ENCODE peak calls at places on chromosomes 1 and 21, in six cellular contexts. One of them, this sample, is unnamed.

GRCh38 chr1:109901508-109902145 is 9.0 kb upstream of the CSF1 start:
- DNase-seq in neuronal stem cell: no peak
- DNase-seq in IMR-90: no peak
- DNase-seq in H1: no peak
- DNase-seq in mesenchymal stem cell: no peak
- DNase-seq in trophoblast cell: no peak
- DNase-seq in this sample: no peak

GRCh38 chr1:21522525-21523038 is 13.4 kb downstream of the ALPL start:
- DNase-seq in neuronal stem cell: no peak
- DNase-seq in IMR-90: no peak
- DNase-seq in H1: no peak
- DNase-seq in mesenchymal stem cell: no peak
- DNase-seq in trophoblast cell: no peak
- DNase-seq in this sample: no peak

GRCh38 chr1:91011726-91012125 is 10.1 kb downstream of the ZNF644 start:
- DNase-seq in neuronal stem cell: no peak
- DNase-seq in IMR-90: peak; percentile 68
- DNase-seq in H1: no peak
- DNase-seq in mesenchymal stem cell: no peak
- DNase-seq in trophoblast cell: no peak
- DNase-seq in this sample: no peak

GRCh38 chr1:51907079-51907702 is 28.7 kb upstream of the NRDC start:
- DNase-seq in neuronal stem cell: no peak
- DNase-seq in IMR-90: peak; percentile 19
- DNase-seq in H1: no peak
- DNase-seq in mesenchymal stem cell: peak; percentile 35
- DNase-seq in trophoblast cell: no peak
- DNase-seq in this sample: no peak

GRCh38 chr1:28296401-28297220 is 32.2 kb upstream of the MED18 start:
- DNase-seq in neuronal stem cell: peak; percentile 54
- DNase-seq in IMR-90: no peak
- DNase-seq in H1: peak; percentile 46
- DNase-seq in mesenchymal stem cell: peak; percentile 72
- DNase-seq in trophoblast cell: peak; percentile 97
- DNase-seq in this sample: peak; percentile 94

GRCh38 chr1:212203611-212204010 is 81.6 kb upstream of the PPP2R5A start:
- DNase-seq in neuronal stem cell: no peak
- DNase-seq in IMR-90: no peak
- DNase-seq in H1: no peak
- DNase-seq in mesenchymal stem cell: no peak
- DNase-seq in trophoblast cell: peak; percentile 7
- DNase-seq in this sample: no peak

GRCh38 chr1:231844986-231845502 is 218.5 kb downstream of the DISC1 start:
- DNase-seq in neuronal stem cell: no peak
- DNase-seq in IMR-90: peak; percentile 61
- DNase-seq in H1: no peak
- DNase-seq in mesenchymal stem cell: peak; percentile 70
- DNase-seq in trophoblast cell: no peak
- DNase-seq in this sample: no peak

GRCh38 chr1:117009132-117009531 is 7.6 kb downstream of the CD101 start:
- DNase-seq in neuronal stem cell: no peak
- DNase-seq in IMR-90: no peak
- DNase-seq in H1: no peak
- DNase-seq in mesenchymal stem cell: no peak
- DNase-seq in trophoblast cell: no peak
- DNase-seq in this sample: no peak

GRCh38 chr1:18484726-18485125 is 4.0 kb downstream of the KLHDC7A start:
- DNase-seq in neuronal stem cell: no peak
- DNase-seq in IMR-90: no peak
- DNase-seq in H1: no peak
- DNase-seq in mesenchymal stem cell: no peak
- DNase-seq in trophoblast cell: no peak
- DNase-seq in this sample: no peak

GRCh38 chr1:113903496-113904291 is 905 bp downstream of the AP4B1 start:
- DNase-seq in neuronal stem cell: no peak
- DNase-seq in IMR-90: no peak
- DNase-seq in H1: no peak
- DNase-seq in mesenchymal stem cell: no peak
- DNase-seq in trophoblast cell: no peak
- DNase-seq in this sample: no peak

GRCh38 chr1:39861003-39861402 is 22.3 kb downstream of the TRIT1 start:
- DNase-seq in neuronal stem cell: no peak
- DNase-seq in IMR-90: no peak
- DNase-seq in H1: no peak
- DNase-seq in mesenchymal stem cell: no peak
- DNase-seq in trophoblast cell: no peak
- DNase-seq in this sample: no peak

GRCh38 chr1:47188901-47189785 is 693 bp downstream of the PDZK1IP1 start:
- DNase-seq in neuronal stem cell: no peak
- DNase-seq in IMR-90: no peak
- DNase-seq in H1: no peak
- DNase-seq in mesenchymal stem cell: no peak
- DNase-seq in trophoblast cell: no peak
- DNase-seq in this sample: no peak

GRCh38 chr1:8027748-8028631 is 1.9 kb upstream of the ERRFI1 start:
- DNase-seq in neuronal stem cell: no peak
- DNase-seq in IMR-90: peak; percentile 92
- DNase-seq in H1: no peak
- DNase-seq in mesenchymal stem cell: peak; percentile 80
- DNase-seq in trophoblast cell: peak; percentile 90
- DNase-seq in this sample: peak; percentile 56

GRCh38 chr1:39760074-39761008 is 10.8 kb downstream of the OXCT2 start:
- DNase-seq in neuronal stem cell: no peak
- DNase-seq in IMR-90: no peak
- DNase-seq in H1: no peak
- DNase-seq in mesenchymal stem cell: no peak
- DNase-seq in trophoblast cell: no peak
- DNase-seq in this sample: no peak

GRCh38 chr1:47409311-47410085 is 6.6 kb upstream of the FOXE3 start:
- DNase-seq in neuronal stem cell: no peak
- DNase-seq in IMR-90: peak; percentile 84
- DNase-seq in H1: no peak
- DNase-seq in mesenchymal stem cell: no peak
- DNase-seq in trophoblast cell: peak; percentile 99
- DNase-seq in this sample: peak; percentile 58

GRCh38 chr1:243792891-243793290 is 57.2 kb downstream of the AKT3 start:
- DNase-seq in neuronal stem cell: no peak
- DNase-seq in IMR-90: no peak
- DNase-seq in H1: no peak
- DNase-seq in mesenchymal stem cell: peak; percentile 3
- DNase-seq in trophoblast cell: peak; percentile 27
- DNase-seq in this sample: no peak

GRCh38 chr1:239997515-239998311 is 94.0 kb upstream of the FMN2 start:
- DNase-seq in neuronal stem cell: peak; percentile 14
- DNase-seq in IMR-90: no peak
- DNase-seq in H1: no peak
- DNase-seq in mesenchymal stem cell: no peak
- DNase-seq in trophoblast cell: peak; percentile 25
- DNase-seq in this sample: peak; percentile 53

GRCh38 chr1:46558141-46558963 is 6.9 kb upstream of the KNCN start:
- DNase-seq in neuronal stem cell: peak; percentile 35
- DNase-seq in IMR-90: no peak
- DNase-seq in H1: no peak
- DNase-seq in mesenchymal stem cell: no peak
- DNase-seq in trophoblast cell: no peak
- DNase-seq in this sample: no peak

GRCh38 chr1:39892611-39893595 is 8.8 kb downstream of the MYCL start:
- DNase-seq in neuronal stem cell: peak; percentile 78
- DNase-seq in IMR-90: peak; percentile 81
- DNase-seq in H1: no peak
- DNase-seq in mesenchymal stem cell: peak; percentile 32
- DNase-seq in trophoblast cell: peak; percentile 80
- DNase-seq in this sample: peak; percentile 94

GRCh38 chr1:29502225-29502755 is 266.0 kb downstream of the PTPRU start:
- DNase-seq in neuronal stem cell: no peak
- DNase-seq in IMR-90: no peak
- DNase-seq in H1: no peak
- DNase-seq in mesenchymal stem cell: no peak
- DNase-seq in trophoblast cell: no peak
- DNase-seq in this sample: no peak
- H3K4ac ChIP-seq in neuronal stem cell: no peak overlapping the region
- H3K4ac ChIP-seq in IMR-90: no peak overlapping the region
- H3K4ac ChIP-seq in H1: peak overlapping the region; percentile 15
- H3K4ac ChIP-seq in mesenchymal stem cell: no peak overlapping the region
- H3K4ac ChIP-seq in trophoblast cell: no peak overlapping the region
- H3K4ac ChIP-seq in this sample: no peak overlapping the region

GRCh38 chr1:11690132-11690668 is 1.3 kb upstream of the DRAXIN start:
- DNase-seq in neuronal stem cell: no peak
- DNase-seq in IMR-90: no peak
- DNase-seq in H1: no peak
- DNase-seq in mesenchymal stem cell: no peak
- DNase-seq in trophoblast cell: no peak
- DNase-seq in this sample: no peak

GRCh38 chr1:11691928-11692711 is 610 bp downstream of the DRAXIN start:
- DNase-seq in neuronal stem cell: no peak
- DNase-seq in IMR-90: no peak
- DNase-seq in H1: no peak
- DNase-seq in mesenchymal stem cell: no peak
- DNase-seq in trophoblast cell: no peak
- DNase-seq in this sample: no peak

GRCh38 chr1:11691302-11691914 is at the start of gene DRAXIN:
- DNase-seq in neuronal stem cell: peak; percentile 63
- DNase-seq in IMR-90: no peak
- DNase-seq in H1: no peak
- DNase-seq in mesenchymal stem cell: no peak
- DNase-seq in trophoblast cell: peak; percentile 26
- DNase-seq in this sample: peak; percentile 66

GRCh38 chr1:11692899-11693590 is 1.5 kb downstream of the DRAXIN start:
- DNase-seq in neuronal stem cell: no peak
- DNase-seq in IMR-90: peak; percentile 77
- DNase-seq in H1: no peak
- DNase-seq in mesenchymal stem cell: peak; percentile 18
- DNase-seq in trophoblast cell: peak; percentile 13
- DNase-seq in this sample: no peak

DNA sequence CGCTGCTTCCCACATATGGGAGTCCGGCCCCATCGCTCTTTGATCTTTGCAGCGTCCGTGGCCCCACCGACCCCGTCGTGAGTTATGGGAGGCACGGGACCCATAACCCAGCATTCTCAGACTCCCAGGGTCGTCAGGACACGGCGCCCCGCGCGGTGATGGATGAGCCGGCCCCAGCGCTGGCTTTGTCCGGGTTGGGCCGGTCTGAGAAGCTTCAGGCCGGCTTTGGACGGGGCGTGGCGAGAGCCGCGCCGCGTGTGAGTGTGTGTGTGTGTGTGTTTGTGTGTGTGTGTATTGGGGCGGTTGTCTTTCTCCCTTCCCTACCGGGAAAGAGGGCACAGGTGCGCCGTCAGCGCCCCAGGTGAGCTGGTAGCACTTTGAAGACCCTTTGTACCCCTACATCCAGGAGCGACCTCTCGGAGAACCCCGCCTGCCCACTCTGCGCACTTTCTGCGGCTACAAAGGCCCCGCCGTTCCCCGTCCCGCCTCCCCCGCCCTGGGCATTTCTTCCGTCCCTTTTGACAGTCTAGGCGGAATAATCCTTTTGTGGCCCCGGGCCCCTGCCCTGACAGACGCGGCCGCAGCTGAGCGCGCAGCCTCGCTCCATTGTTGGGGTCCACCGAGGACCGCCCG is 725 bp upstream of the DRAXIN start:
- DNase-seq in neuronal stem cell: no peak
- DNase-seq in IMR-90: no peak
- DNase-seq in H1: no peak
- DNase-seq in mesenchymal stem cell: no peak
- DNase-seq in trophoblast cell: peak; percentile 12
- DNase-seq in this sample: peak; percentile 71
- H2AK5ac ChIP-seq in neuronal stem cell: peak overlapping the region; percentile 89
- H2AK5ac ChIP-seq in IMR-90: no peak overlapping the region
- H2AK5ac ChIP-seq in H1: peak overlapping the region; percentile 99
- H2AK5ac ChIP-seq in mesenchymal stem cell: no peak overlapping the region
- H2AK5ac ChIP-seq in trophoblast cell: no peak overlapping the region
- H2AK5ac ChIP-seq in this sample: no peak overlapping the region

GRCh38 chr21:45484318-45484717 is 57.9 kb downstream of the SLC19A1 start:
- DNase-seq in neuronal stem cell: no peak
- DNase-seq in IMR-90: no peak
- DNase-seq in H1: no peak
- DNase-seq in mesenchymal stem cell: no peak
- DNase-seq in trophoblast cell: no peak
- DNase-seq in this sample: no peak

GRCh38 chr21:45481566-45481965 is 60.7 kb downstream of the SLC19A1 start:
- DNase-seq in neuronal stem cell: no peak
- DNase-seq in IMR-90: no peak
- DNase-seq in H1: no peak
- DNase-seq in mesenchymal stem cell: no peak
- DNase-seq in trophoblast cell: no peak
- DNase-seq in this sample: no peak

GRCh38 chr21:45481977-45482898 is 60.0 kb downstream of the SLC19A1 start:
- DNase-seq in neuronal stem cell: no peak
- DNase-seq in IMR-90: no peak
- DNase-seq in H1: no peak
- DNase-seq in mesenchymal stem cell: no peak
- DNase-seq in trophoblast cell: no peak
- DNase-seq in this sample: no peak

GRCh38 chr21:45480701-45481500 is 61.3 kb downstream of the SLC19A1 start:
- DNase-seq in neuronal stem cell: no peak
- DNase-seq in IMR-90: no peak
- DNase-seq in H1: no peak
- DNase-seq in mesenchymal stem cell: no peak
- DNase-seq in trophoblast cell: no peak
- DNase-seq in this sample: no peak

DNA sequence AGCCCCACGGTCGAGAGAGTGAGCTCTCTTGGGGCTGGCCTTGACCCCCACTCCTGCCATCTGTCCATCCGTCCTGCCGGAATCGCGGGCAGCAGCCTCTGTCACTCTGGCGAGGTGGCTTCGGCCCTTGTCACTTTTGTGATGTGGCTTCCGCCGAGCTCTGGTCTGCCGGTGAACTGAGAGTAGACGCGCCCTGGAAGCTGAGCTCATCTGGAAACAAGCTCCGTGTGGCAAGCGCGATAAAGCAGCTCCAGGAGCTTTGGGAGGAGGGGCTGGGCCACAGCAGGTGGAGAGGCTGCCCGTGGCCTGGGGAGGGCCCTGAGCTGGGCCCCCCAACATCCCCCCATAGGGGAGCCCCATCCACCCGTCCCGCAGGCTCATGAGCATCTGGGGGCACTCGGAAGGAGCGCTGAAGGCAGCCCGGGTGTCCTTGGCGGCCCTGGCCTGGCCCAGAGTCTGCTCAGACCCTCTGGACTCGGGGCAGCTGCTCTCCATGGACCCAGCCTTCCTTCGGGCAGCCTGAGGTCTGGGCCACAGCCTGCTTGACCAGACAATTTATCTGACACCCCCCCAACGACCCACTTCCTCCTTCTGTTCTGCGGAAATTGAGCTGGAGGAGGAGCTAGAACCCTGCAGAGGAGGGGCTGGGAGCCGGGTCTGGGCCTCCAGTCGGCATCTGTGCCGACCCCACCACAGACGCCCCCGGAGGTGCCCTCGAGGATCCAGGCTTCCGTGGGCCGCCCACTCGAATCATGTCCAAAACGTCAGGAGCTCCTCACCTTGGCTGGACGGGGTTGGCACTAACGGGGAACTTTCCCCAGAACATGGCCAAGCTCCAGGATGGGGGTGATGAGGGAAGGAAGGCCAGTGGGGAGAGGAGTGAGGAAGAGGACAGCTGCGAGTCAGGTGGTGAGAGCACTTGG is 59.1 kb downstream of the SLC19A1 start:
- DNase-seq in neuronal stem cell: no peak
- DNase-seq in IMR-90: no peak
- DNase-seq in H1: no peak
- DNase-seq in mesenchymal stem cell: no peak
- DNase-seq in trophoblast cell: no peak
- DNase-seq in this sample: no peak
- H3K36me3 ChIP-seq in neuronal stem cell: no peaks in the 10 kb centered on the region
- H3K36me3 ChIP-seq in IMR-90: peaks cover 72% of the 10 kb centered on the region
- H3K36me3 ChIP-seq in H1: peaks cover 14% of the 10 kb centered on the region
- H3K36me3 ChIP-seq in mesenchymal stem cell: peaks cover 64% of the 10 kb centered on the region
- H3K36me3 ChIP-seq in trophoblast cell: peaks cover 85% of the 10 kb centered on the region
- H3K36me3 ChIP-seq in this sample: peaks cover 12% of the 10 kb centered on the region

GRCh38 chr1:151008244-151009205 is at the start of gene PRUNE1:
- DNase-seq in neuronal stem cell: peak; percentile 92
- DNase-seq in IMR-90: peak; percentile 94
- DNase-seq in H1: peak; percentile 91
- DNase-seq in mesenchymal stem cell: peak; percentile 99
- DNase-seq in trophoblast cell: peak; percentile 100
- DNase-seq in this sample: peak; percentile 99
- H3K4ac ChIP-seq in neuronal stem cell: peak within 1 kb of the TSS; percentile 28
- H3K4ac ChIP-seq in IMR-90: peak within 1 kb of the TSS; percentile 99
- H3K4ac ChIP-seq in H1: no peak within 1 kb of the TSS
- H3K4ac ChIP-seq in mesenchymal stem cell: peak within 1 kb of the TSS; percentile 92
- H3K4ac ChIP-seq in trophoblast cell: peak within 1 kb of the TSS; percentile 68
- H3K4ac ChIP-seq in this sample: no peak within 1 kb of the TSS